ENCODE peak calls at places on chromosomes 12 and 14, in five cellular contexts. One of them, this sample, is unnamed. For H3K4me1, the result is how much of the 10 kb centered on the place peaks cover.

GRCh38 chr12:27960822-27961221 is 11.7 kb downstream of the PTHLH start:
- DNase-seq in K562: no peak
- DNase-seq in GM12878: no peak
- DNase-seq in SK-N-SH: no peak
- DNase-seq in HepG2: no peak
- DNase-seq in this sample: no peak

GRCh38 chr12:19166956-19167355 is 37.4 kb downstream of the PLEKHA5 start:
- DNase-seq in K562: no peak
- DNase-seq in GM12878: no peak
- DNase-seq in SK-N-SH: no peak
- DNase-seq in HepG2: no peak
- DNase-seq in this sample: no peak

GRCh38 chr12:95548056-95548538 is 3.2 kb downstream of the USP44 start:
- DNase-seq in K562: peak
- DNase-seq in GM12878: no peak
- DNase-seq in SK-N-SH: peak
- DNase-seq in HepG2: no peak
- DNase-seq in this sample: no peak

GRCh38 chr14:92514844-92515509 is 1.4 kb downstream of the RIN3 start:
- DNase-seq in K562: no peak
- DNase-seq in GM12878: no peak
- DNase-seq in SK-N-SH: no peak
- DNase-seq in HepG2: no peak
- DNase-seq in this sample: no peak

GRCh38 chr12:726281-727140 is 25.9 kb upstream of the WNK1 start:
- DNase-seq in K562: no peak
- DNase-seq in GM12878: no peak
- DNase-seq in SK-N-SH: no peak
- DNase-seq in HepG2: peak
- DNase-seq in this sample: no peak

GRCh38 chr14:86003998-86004397 is 474.1 kb downstream of the FLRT2 start:
- DNase-seq in K562: no peak
- DNase-seq in GM12878: no peak
- DNase-seq in SK-N-SH: no peak
- DNase-seq in HepG2: peak
- DNase-seq in this sample: no peak

GRCh38 chr12:126093911-126094310 is 1028.7 kb downstream of the AACS start:
- DNase-seq in K562: peak
- DNase-seq in GM12878: no peak
- DNase-seq in SK-N-SH: peak
- DNase-seq in HepG2: no peak
- DNase-seq in this sample: no peak

GRCh38 chr14:68261092-68261842 is 441.7 kb downstream of the RAD51B start:
- DNase-seq in K562: no peak
- DNase-seq in GM12878: no peak
- DNase-seq in SK-N-SH: no peak
- DNase-seq in HepG2: no peak
- DNase-seq in this sample: peak

GRCh38 chr12:119704065-119704747 is 36.3 kb downstream of the PRKAB1 start:
- DNase-seq in K562: no peak
- DNase-seq in GM12878: no peak
- DNase-seq in SK-N-SH: no peak
- DNase-seq in HepG2: no peak
- DNase-seq in this sample: no peak

GRCh38 chr14:58864751-58865519 is 227.2 kb downstream of the DACT1 start:
- DNase-seq in K562: no peak
- DNase-seq in GM12878: no peak
- DNase-seq in SK-N-SH: peak
- DNase-seq in HepG2: no peak
- DNase-seq in this sample: no peak

GRCh38 chr12:6224550-6224949 is 24.4 kb downstream of the CD9 start:
- DNase-seq in K562: no peak
- DNase-seq in GM12878: no peak
- DNase-seq in SK-N-SH: no peak
- DNase-seq in HepG2: no peak
- DNase-seq in this sample: no peak

GRCh38 chr12:15856097-15856982 is 25.8 kb upstream of the STRAP start:
- DNase-seq in K562: peak
- DNase-seq in GM12878: peak
- DNase-seq in SK-N-SH: no peak
- DNase-seq in HepG2: peak
- DNase-seq in this sample: peak

DNA sequence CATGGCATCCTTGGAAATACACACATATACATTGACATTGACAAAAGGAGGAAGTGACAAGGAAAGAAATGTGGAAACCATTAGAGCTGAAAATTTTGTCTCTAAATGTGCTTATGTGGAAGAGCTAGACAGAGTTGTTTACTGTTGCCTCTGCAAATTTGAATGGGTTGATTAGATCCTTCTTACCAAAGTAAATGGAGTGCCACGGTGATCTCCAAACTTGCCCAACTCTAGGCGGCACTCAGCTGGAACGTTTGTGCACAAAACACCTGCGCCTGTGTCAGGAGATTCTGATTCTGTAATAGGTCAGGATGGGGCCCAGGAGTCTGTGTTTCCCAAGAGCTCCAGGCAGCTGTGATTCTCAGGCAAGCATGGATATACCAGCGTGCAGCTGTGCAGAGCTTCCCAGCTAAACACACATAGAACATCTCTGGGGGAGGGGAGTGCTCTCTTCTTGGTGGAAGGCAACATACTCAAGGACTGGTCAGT is 77.8 kb upstream of the BDKRB2 start:
- DNase-seq in K562: no peak
- DNase-seq in GM12878: no peak
- DNase-seq in SK-N-SH: no peak
- DNase-seq in HepG2: no peak
- DNase-seq in this sample: no peak
- H3K4me1 ChIP-seq in K562: under half
- H3K4me1 ChIP-seq in GM12878: under half
- H3K4me1 ChIP-seq in SK-N-SH: under half
- H3K4me1 ChIP-seq in HepG2: under half
- H3K4me1 ChIP-seq in this sample: under half

GRCh38 chr12:49198431-49199155 is 9.7 kb upstream of the TUBA1A start:
- DNase-seq in K562: no peak
- DNase-seq in GM12878: no peak
- DNase-seq in SK-N-SH: peak
- DNase-seq in HepG2: no peak
- DNase-seq in this sample: no peak
- TF ChIP-seq TAF1 in K562: no peak
- TF ChIP-seq TAF1 in GM12878: no peak
- TF ChIP-seq TAF1 in SK-N-SH: no peak
- TF ChIP-seq TAF1 in HepG2: no peak
- TF ChIP-seq TAF1 in this sample: no peak

DNA sequence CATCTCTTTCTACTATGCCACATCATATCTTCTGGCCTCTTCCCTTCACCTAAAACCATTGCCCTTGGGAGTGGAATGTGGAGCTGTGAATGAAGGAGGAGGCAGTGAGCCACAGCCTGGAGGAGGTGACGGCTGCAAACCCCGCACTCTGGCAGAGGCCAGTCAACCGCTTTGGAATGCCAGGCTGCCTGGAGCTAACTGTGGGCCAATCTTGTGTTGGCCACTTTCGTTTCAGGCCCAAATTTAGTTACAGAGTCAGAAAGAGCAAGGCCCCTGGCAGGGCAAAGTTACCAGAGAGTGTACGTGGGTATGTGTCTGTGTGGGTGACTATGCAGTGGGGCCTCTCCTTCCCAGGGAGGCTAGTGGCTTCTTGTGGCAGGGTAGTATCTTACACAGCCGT is 40.1 kb downstream of the CACNA1C start:
- DNase-seq in K562: no peak
- DNase-seq in GM12878: no peak
- DNase-seq in SK-N-SH: no peak
- DNase-seq in HepG2: no peak
- DNase-seq in this sample: no peak
- H3K4me1 ChIP-seq in K562: under half
- H3K4me1 ChIP-seq in GM12878: under half
- H3K4me1 ChIP-seq in SK-N-SH: under half
- H3K4me1 ChIP-seq in HepG2: under half
- H3K4me1 ChIP-seq in this sample: under half

GRCh38 chr14:95544588-95544987 is 9.7 kb downstream of the GLRX5 start:
- DNase-seq in K562: peak
- DNase-seq in GM12878: no peak
- DNase-seq in SK-N-SH: no peak
- DNase-seq in HepG2: no peak
- DNase-seq in this sample: no peak
- TF ChIP-seq TAF1 in K562: no peak
- TF ChIP-seq TAF1 in GM12878: no peak
- TF ChIP-seq TAF1 in SK-N-SH: no peak
- TF ChIP-seq TAF1 in HepG2: no peak
- TF ChIP-seq TAF1 in this sample: no peak

GRCh38 chr12:13097526-13097925 is 5.9 kb downstream of the GSG1 start:
- DNase-seq in K562: no peak
- DNase-seq in GM12878: no peak
- DNase-seq in SK-N-SH: no peak
- DNase-seq in HepG2: no peak
- DNase-seq in this sample: no peak
- H3K4me1 ChIP-seq in K562: under half
- H3K4me1 ChIP-seq in GM12878: under half
- H3K4me1 ChIP-seq in SK-N-SH: under half
- H3K4me1 ChIP-seq in HepG2: under half
- H3K4me1 ChIP-seq in this sample: under half

GRCh38 chr12:10466311-10466710 is 13.1 kb upstream of the KLRC1 start:
- DNase-seq in K562: no peak
- DNase-seq in GM12878: no peak
- DNase-seq in SK-N-SH: no peak
- DNase-seq in HepG2: no peak
- DNase-seq in this sample: no peak
- TF ChIP-seq TAF1 in K562: no peak
- TF ChIP-seq TAF1 in GM12878: no peak
- TF ChIP-seq TAF1 in SK-N-SH: no peak
- TF ChIP-seq TAF1 in HepG2: no peak
- TF ChIP-seq TAF1 in this sample: no peak

DNA sequence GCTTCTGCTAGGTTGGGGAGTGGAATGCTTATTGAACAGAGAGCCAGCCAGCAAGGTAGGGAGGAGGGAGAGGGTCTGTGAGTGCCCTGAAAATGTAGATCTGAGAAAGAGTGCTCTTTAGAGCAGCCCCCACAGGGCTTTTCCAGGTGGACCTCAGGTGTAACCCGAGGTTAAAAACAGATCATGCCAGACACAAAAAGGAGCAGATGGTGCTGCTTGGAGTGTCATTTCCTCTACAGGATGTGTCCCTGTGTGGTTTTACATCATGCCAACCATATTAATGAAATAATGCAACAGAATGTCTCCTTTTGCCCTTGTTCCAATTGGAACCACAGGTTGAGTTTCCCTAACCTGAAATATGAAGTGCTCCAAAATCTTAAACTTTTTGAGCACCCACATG is 6.4 kb downstream of the SUSD6 start:
- DNase-seq in K562: no peak
- DNase-seq in GM12878: no peak
- DNase-seq in SK-N-SH: no peak
- DNase-seq in HepG2: no peak
- DNase-seq in this sample: no peak
- H3K4me1 ChIP-seq in K562: half or more
- H3K4me1 ChIP-seq in GM12878: half or more
- H3K4me1 ChIP-seq in SK-N-SH: under half
- H3K4me1 ChIP-seq in HepG2: half or more
- H3K4me1 ChIP-seq in this sample: under half

GRCh38 chr14:105563347-105563737 is 37.0 kb downstream of the TMEM121 start:
- DNase-seq in K562: no peak
- DNase-seq in GM12878: no peak
- DNase-seq in SK-N-SH: no peak
- DNase-seq in HepG2: no peak
- DNase-seq in this sample: no peak

DNA sequence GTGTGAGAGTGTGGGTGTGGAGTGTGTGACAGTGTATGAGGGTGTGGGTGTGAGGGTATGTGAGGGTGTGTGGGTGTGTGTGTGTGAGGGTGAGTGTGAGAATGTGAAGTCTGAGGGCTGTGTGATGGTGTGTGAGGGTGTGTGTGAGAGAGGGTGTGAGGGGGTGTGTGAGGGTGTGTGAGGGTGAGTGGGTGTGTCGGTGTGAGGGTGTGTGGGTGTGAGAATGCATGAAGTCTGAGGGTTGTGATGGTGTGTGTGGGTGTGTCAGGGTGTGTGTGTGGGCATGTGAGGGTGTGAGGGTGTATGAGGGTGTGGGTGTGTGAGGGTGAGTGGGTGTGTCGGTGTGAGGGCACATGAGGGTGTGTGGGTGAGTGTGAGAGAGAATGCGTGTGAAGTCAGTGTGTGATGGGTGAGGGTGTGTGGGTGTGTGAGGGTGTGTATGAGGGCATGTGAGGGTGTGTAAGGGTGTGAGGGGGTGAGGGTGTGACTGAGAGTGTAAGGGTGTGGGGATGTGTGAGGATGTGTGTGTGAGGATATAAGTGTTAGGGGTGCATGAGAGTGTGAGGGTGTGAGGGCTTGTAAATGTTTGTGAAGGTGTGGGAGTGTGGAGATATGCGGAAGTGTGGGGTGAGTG is 36.4 kb downstream of the TMEM121 start:
- DNase-seq in K562: no peak
- DNase-seq in GM12878: no peak
- DNase-seq in SK-N-SH: no peak
- DNase-seq in HepG2: no peak
- DNase-seq in this sample: no peak
- TF ChIP-seq TAF1 in K562: no peak
- TF ChIP-seq TAF1 in GM12878: no peak
- TF ChIP-seq TAF1 in SK-N-SH: no peak
- TF ChIP-seq TAF1 in HepG2: no peak
- TF ChIP-seq TAF1 in this sample: no peak